ENCODE peak calls at places on chromosomes 12 and 14, in nine cellular contexts. Q is SJSA1, H is heart left ventricle, A is fibroblast of pulmonary artery, F is fibroblast of the aortic adventitia, K is left lung, B is pancreas, X is choroid plexus epithelial cell, N is fibroblast of mammary gland. P is an unnamed sample.

GRCh38 chr14:104082807-104083206 is 2.7 kb upstream of the ASPG start:
- DNase-seq in Q (no peak), H (peak), A (no peak), F (no peak), K (peak), B (peak), X (no peak), N (no peak), P (peak)

GRCh38 chr14:104589338-104590195 is 10.0 kb downstream of the C14orf180 start:
- DNase-seq in Q (no peak), H (peak), A (no peak), F (no peak), K (peak), B (peak), X (no peak), N (no peak), P (no peak)

GRCh38 chr12:49031573-49032161 is 13.1 kb upstream of the PRKAG1 start:
- DNase-seq in Q (peak), H (no peak), A (no peak), F (no peak), K (no peak), B (no peak), X (no peak), N (no peak), P (no peak)

GRCh38 chr14:20427231-20428009 is 8.5 kb downstream of the KLHL33 start:
- DNase-seq in Q (no peak), H (no peak), A (peak), F (peak), K (no peak), B (no peak), X (peak), N (peak), P (no peak)

GRCh38 chr12:112496493-112496892 is 77.7 kb downstream of the PTPN11 start:
- DNase-seq in Q (no peak), H (no peak), A (no peak), F (no peak), K (no peak), B (no peak), X (no peak), N (no peak), P (no peak)

GRCh38 chr12:63844391-63845341 is at the start of gene SRGAP1:
- DNase-seq in Q (peak), H (peak), A (peak), F (peak), K (peak), B (peak), X (peak), N (peak), P (peak)

GRCh38 chr14:67987596-67987995 is 168.0 kb downstream of the RAD51B start:
- DNase-seq in Q (peak), H (no peak), A (peak), F (peak), K (no peak), B (no peak), X (peak), N (peak), P (no peak)

GRCh38 chr12:13452955-13453570 is 256.5 kb downstream of the EMP1 start:
- DNase-seq in Q (no peak), H (no peak), A (no peak), F (no peak), K (no peak), B (no peak), X (no peak), N (no peak), P (no peak)

GRCh38 chr14:51395361-51395849 is 155.4 kb downstream of the TMX1 start:
- DNase-seq in Q (peak), H (peak), A (peak), F (peak), K (peak), B (peak), X (peak), N (peak), P (peak)

GRCh38 chr14:90831821-90832220 is 15.6 kb upstream of the TTC7B start:
- DNase-seq in Q (no peak), H (no peak), A (no peak), F (no peak), K (no peak), B (no peak), X (no peak), N (no peak), P (no peak)

GRCh38 chr14:53180272-53181221 is 27.4 kb upstream of the DDHD1 start:
- DNase-seq in Q (no peak), H (no peak), A (peak), F (peak), K (no peak), B (no peak), X (peak), N (peak), P (no peak)

GRCh38 chr14:70640938-70641547 is 673 bp upstream of the TTC9 start:
- DNase-seq in Q (no peak), H (peak), A (peak), F (peak), K (peak), B (peak), X (peak), N (peak), P (no peak)

GRCh38 chr14:87630808-87631207 is 362.2 kb downstream of the GALC start:
- DNase-seq in Q (no peak), H (no peak), A (no peak), F (no peak), K (no peak), B (no peak), X (no peak), N (no peak), P (no peak)

GRCh38 chr12:120938496-120938895 is 34.3 kb upstream of the SPPL3 start:
- DNase-seq in Q (no peak), H (no peak), A (no peak), F (no peak), K (no peak), B (no peak), X (no peak), N (no peak), P (no peak)

GRCh38 chr12:117518594-117519270 is 157.3 kb upstream of the NOS1 start:
- DNase-seq in Q (no peak), H (peak), A (no peak), F (no peak), K (no peak), B (no peak), X (no peak), N (no peak), P (peak)

DNA sequence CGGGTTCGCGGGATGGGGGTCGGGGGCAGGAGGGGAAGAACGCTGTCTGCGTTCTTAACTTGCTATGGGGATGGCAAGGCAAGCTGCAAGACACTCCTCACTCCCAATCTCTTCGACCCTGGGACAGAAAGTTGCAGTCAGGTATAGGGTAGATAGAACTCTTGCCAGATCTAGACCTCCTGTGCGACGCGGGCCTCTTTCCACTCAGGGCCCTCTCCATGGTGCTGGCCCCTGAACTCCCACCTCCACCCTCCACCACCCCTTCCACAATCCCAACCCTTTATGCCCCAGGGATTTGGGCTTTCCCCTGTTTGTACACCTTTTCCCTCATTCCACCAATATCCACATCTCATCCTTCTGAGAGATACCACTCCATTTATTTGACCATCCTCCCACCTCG is 812 bp downstream of the NABP2 start:
- DNase-seq in Q (no peak), H (peak), A (no peak), F (no peak), K (peak), B (no peak), X (no peak), N (no peak), P (no peak)
- H3K4me3 ChIP-seq in Q (peak), H (peak), A (peak), F (peak), K (peak), B (peak), X (peak), N (peak), P (peak)

GRCh38 chr12:106769546-106769945 is 4.9 kb upstream of the RIC8B start:
- DNase-seq in Q (no peak), H (no peak), A (peak), F (peak), K (no peak), B (no peak), X (no peak), N (peak), P (no peak)
- H3K4me3 ChIP-seq in Q (no peak), H (no peak), A (no peak), F (no peak), K (no peak), B (no peak), X (no peak), N (no peak), P (no peak)

DNA sequence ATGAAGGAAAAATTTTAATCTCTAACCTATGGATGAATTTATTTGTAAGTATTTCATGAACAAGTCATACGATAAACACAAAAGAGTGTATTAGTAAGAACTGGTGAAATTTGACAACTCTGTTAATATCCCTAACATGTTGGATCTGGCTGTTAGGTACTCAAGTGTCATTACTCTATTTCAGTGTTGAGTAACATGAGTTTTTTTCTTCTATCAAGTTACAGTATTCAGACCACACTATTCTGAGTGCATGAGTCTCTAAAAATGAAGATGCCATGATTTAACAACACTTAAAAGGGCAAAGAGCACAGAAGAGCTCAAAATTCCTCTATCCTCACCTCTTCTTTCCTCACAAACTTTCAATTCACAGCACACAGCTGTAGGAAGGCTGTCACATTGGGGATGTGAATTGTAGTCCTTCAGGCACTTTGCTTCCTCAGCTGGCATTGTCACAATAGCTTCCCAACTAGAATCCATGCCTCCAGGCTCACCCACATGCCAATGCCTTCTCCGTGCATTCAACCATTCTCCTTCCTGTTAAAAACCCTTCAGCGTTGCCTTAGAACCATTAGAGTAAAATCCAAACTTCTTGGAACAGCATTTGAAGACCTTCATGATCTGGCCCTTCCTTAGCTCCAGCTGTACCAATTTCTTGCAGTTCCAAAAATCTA is 73.7 kb upstream of the DBX2 start:
- DNase-seq in Q (no peak), H (no peak), A (no peak), F (no peak), K (no peak), B (no peak), X (no peak), N (no peak), P (no peak)
- H3K4me3 ChIP-seq in Q (no peak), H (no peak), A (no peak), F (no peak), K (no peak), B (no peak), X (no peak), N (no peak), P (no peak)

DNA sequence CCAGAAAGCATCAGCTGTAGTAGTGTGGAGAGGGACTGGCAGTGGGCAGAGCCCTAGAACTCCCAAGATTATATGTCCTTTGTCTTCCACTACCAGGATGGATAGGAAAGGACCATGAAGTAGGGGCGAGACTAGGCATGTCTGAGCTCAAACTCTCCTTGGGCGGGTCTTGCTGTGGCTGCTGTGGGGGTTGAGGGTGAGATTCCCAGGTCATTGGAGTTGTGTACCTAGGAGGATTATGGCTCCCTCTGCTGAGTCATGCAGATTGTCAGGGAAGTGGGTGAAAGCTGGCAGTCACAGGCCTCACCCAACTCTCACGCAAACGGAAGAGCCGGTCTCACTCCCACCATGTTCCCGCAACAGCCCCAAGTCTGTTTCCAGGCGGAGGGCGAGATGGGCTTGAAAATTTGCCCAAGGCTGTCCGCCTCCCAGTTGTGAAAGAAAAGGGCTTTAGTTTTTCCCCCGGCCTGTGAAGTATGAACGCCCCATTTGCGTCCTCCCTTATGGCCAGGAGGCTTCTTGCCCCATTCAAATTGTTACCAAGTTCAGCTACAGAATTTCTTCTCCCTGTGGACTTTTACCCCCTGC is 159.4 kb downstream of the SLC2A13 start:
- DNase-seq in Q (no peak), H (no peak), A (no peak), F (no peak), K (peak), B (no peak), X (no peak), N (no peak), P (no peak)
- H3K4me3 ChIP-seq in Q (no peak), H (no peak), A (no peak), F (no peak), K (no peak), B (no peak), X (no peak), N (no peak), P (no peak)

DNA sequence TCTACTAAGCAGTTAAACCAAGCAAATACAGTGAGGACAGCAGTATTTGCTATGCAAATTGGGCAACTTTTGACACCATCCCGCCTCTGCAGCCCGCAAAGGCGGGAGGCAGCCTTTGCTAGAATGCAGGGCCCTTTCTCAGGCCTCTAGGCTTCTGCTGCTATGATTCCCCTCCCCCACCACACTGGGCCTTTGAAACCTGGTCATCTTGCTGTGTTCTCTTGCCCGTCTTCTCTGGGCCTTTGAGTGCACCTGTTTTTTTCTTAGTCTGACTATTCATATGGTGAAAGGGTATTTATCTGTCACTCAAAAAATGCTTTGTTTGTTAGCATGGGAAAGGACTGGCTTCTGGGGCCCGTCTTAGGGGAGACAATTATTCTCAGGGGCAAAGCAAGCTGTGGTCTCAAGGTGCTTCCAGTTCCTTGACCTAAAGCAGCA is 108.1 kb downstream of the MYRFL start:
- DNase-seq in Q (no peak), H (no peak), A (no peak), F (no peak), K (no peak), B (no peak), X (no peak), N (no peak), P (no peak)
- H3K4me3 ChIP-seq in Q (no peak), H (no peak), A (no peak), F (no peak), K (no peak), B (no peak), X (no peak), N (no peak), P (no peak)

GRCh38 chr14:61197416-61197815 is 83.7 kb downstream of the TMEM30B start:
- DNase-seq in Q (no peak), H (no peak), A (no peak), F (no peak), K (no peak), B (no peak), X (no peak), N (no peak), P (no peak)
- H3K4me3 ChIP-seq in Q (no peak), H (no peak), A (no peak), F (no peak), K (no peak), B (no peak), X (no peak), N (no peak), P (no peak)